ENCODE peak calls at places on chromosomes 11 and 22, in eight cellular contexts. R is colonic mucosa; G is stimulated activated CD4-positive, alpha-beta T cell treated with anti-CD3 and anti-CD28 coated beads, Interleukin-4, amount 100 ng/mL, for 24 hours; Y is hypothalamus; B is neuronal stem cell; V is H9; C is left colon; W is CD4-positive, CD25-positive, alpha-beta regulatory T cell. A is an unnamed sample.

GRCh38 chr11:44877908-44878459 is 72.7 kb downstream of the TP53I11 start:
- DNase-seq in R (no peak), G (no peak), Y (no peak), B (peak; percentile 73), V (no peak), C (no peak), W (no peak), A (no peak)

GRCh38 chr22:24066872-24067271 is 55.8 kb downstream of the CABIN1 start:
- DNase-seq in R (peak; percentile 47), G (no peak), Y (no peak), B (no peak), V (no peak), C (peak; percentile 51), W (no peak), A (peak; percentile 72)

GRCh38 chr11:102810943-102811528 is 13.1 kb upstream of the MMP1 start:
- DNase-seq in R (no peak), G (no peak), Y (no peak), B (no peak), V (no peak), C (no peak), W (no peak), A (no peak)

GRCh38 chr22:39622881-39623367 is 52.4 kb downstream of the CACNA1I start:
- DNase-seq in R (peak; percentile 70), G (peak; percentile 73), Y (no peak), B (peak; percentile 45), V (peak; percentile 86), C (peak; percentile 36), W (peak; percentile 37), A (peak; percentile 40)

GRCh38 chr11:35166369-35167360 is 27.7 kb downstream of the CD44 start:
- DNase-seq in R (no peak), G (peak; percentile 50), Y (no peak), B (no peak), V (no peak), C (no peak), W (no peak), A (no peak)

GRCh38 chr11:2778630-2779498 is 79.1 kb upstream of the KCNQ1OT1 start:
- DNase-seq in R (peak; percentile 85), G (peak; percentile 2), Y (no peak), B (no peak), V (peak; percentile 28), C (peak; percentile 88), W (no peak), A (no peak)

GRCh38 chr11:45259607-45260006 is 26.5 kb downstream of the SYT13 start:
- DNase-seq in R (peak; percentile 74), G (no peak), Y (no peak), B (no peak), V (no peak), C (peak; percentile 80), W (no peak), A (no peak)

GRCh38 chr11:102253018-102253775 is 64.1 kb upstream of the BIRC3 start:
- DNase-seq in R (peak; percentile 48), G (no peak), Y (no peak), B (no peak), V (peak; percentile 42), C (peak; percentile 58), W (no peak), A (no peak)

GRCh38 chr11:99988105-99988907 is 698.8 kb upstream of the ARHGAP42 start:
- DNase-seq in R (no peak), G (no peak), Y (no peak), B (no peak), V (no peak), C (no peak), W (no peak), A (no peak)

GRCh38 chr11:130737041-130737830 is 179.0 kb downstream of the SNX19 start:
- DNase-seq in R (no peak), G (no peak), Y (no peak), B (no peak), V (no peak), C (no peak), W (no peak), A (no peak)

GRCh38 chr11:75014129-75014528 is 25.4 kb downstream of the NEU3 start:
- DNase-seq in R (no peak), G (no peak), Y (no peak), B (no peak), V (no peak), C (no peak), W (no peak), A (no peak)

GRCh38 chr22:36913431-36914382 is at the start of gene CSF2RB:
- DNase-seq in R (peak; percentile 32), G (no peak), Y (no peak), B (no peak), V (no peak), C (peak; percentile 52), W (no peak), A (peak; percentile 70)

GRCh38 chr11:64248578-64248977 is 1.8 kb upstream of the PPP1R14B start:
- DNase-seq in R (no peak), G (no peak), Y (no peak), B (no peak), V (peak; percentile 87), C (no peak), W (no peak), A (no peak)

GRCh38 chr22:37552560-37553163 is 7.6 kb upstream of the CDC42EP1 start:
- DNase-seq in R (peak; percentile 64), G (no peak), Y (no peak), B (peak; percentile 72), V (peak; percentile 75), C (peak; percentile 60), W (no peak), A (no peak)

GRCh38 chr22:46514592-46515207 is 22.7 kb downstream of the CELSR1 start:
- DNase-seq in R (no peak), G (no peak), Y (no peak), B (no peak), V (no peak), C (no peak), W (no peak), A (no peak)

GRCh38 chr22:28728621-28729313 is 12.9 kb downstream of the CHEK2 start:
- DNase-seq in R (no peak), G (no peak), Y (no peak), B (no peak), V (no peak), C (no peak), W (no peak), A (no peak)

GRCh38 chr11:35304900-35305299 is 114.5 kb downstream of the SLC1A2 start:
- DNase-seq in R (no peak), G (no peak), Y (no peak), B (no peak), V (no peak), C (no peak), W (no peak), A (no peak)

GRCh38 chr11:125950696-125951645 is 5.1 kb downstream of the VSIG10L2 start:
- DNase-seq in R (no peak), G (no peak), Y (no peak), B (no peak), V (no peak), C (peak; percentile 62), W (no peak), A (no peak)

GRCh38 chr22:47055073-47055355 is 292.6 kb downstream of the TBC1D22A start:
- DNase-seq in R (no peak), G (no peak), Y (no peak), B (no peak), V (no peak), C (no peak), W (no peak), A (no peak)

A was measured in germinal center.